ENCODE peak calls at places on chromosomes 6 and 20, in nine cellular contexts. K is activated naive CD4-positive, alpha-beta T cell; N is HFF-Myc; B is heart left ventricle; C is T-helper 1 cell; S is nucleus accumbens; E is lower leg skin; P is activated CD4-positive, alpha-beta T cell treated with anti-CD3 and anti-CD28 coated beads, Interleukin-2, amount 10 ng/mL, durations not matched to agents 7 days and 5 days; Q is NCI-H1105. L is an unnamed sample.

GRCh38 chr6:21935561-21936028 is 342.0 kb downstream of the SOX4 start:
- DNase-seq in S (no peak), N (no peak), B (no peak), Q (no peak), C (no peak), P (peak; percentile 43), K (no peak), E (no peak), L (peak; percentile 84)

GRCh38 chr6:89536230-89536629 is 102.3 kb downstream of the LYRM2 start:
- DNase-seq in C (no peak), K (no peak), Q (no peak), S (no peak), P (no peak), N (peak; percentile 37), B (no peak), E (no peak), L (peak; percentile 8)

GRCh38 chr6:108966855-108967755 is 118.9 kb downstream of the ARMC2 start:
- DNase-seq in S (no peak), B (peak; percentile 72), P (no peak), K (no peak), N (no peak), Q (no peak), C (no peak), E (no peak), L (peak; percentile 46)

GRCh38 chr6:20673458-20673857 is 139.2 kb downstream of the CDKAL1 start:
- DNase-seq in B (no peak), E (no peak), C (no peak), N (no peak), S (no peak), P (no peak), K (no peak), Q (no peak), L (no peak)

GRCh38 chr6:12066297-12066696 is 54.2 kb downstream of the HIVEP1 start:
- DNase-seq in S (no peak), N (no peak), P (no peak), K (no peak), E (no peak), B (no peak), C (no peak), Q (no peak), L (no peak)

GRCh38 chr6:44470106-44470446 is 82.6 kb downstream of the CDC5L start:
- DNase-seq in N (no peak), B (no peak), K (no peak), C (no peak), P (no peak), Q (peak; percentile 99), E (peak; percentile 82), S (no peak), L (no peak)

GRCh38 chr6:2448826-2449571 is 203.6 kb upstream of the GMDS start:
- DNase-seq in C (no peak), K (no peak), B (no peak), E (no peak), P (peak; percentile 16), S (no peak), N (peak; percentile 87), Q (peak; percentile 85), L (peak; percentile 93)

GRCh38 chr6:12150812-12151432 is 138.8 kb downstream of the HIVEP1 start:
- DNase-seq in E (no peak), K (no peak), P (peak; percentile 47), B (no peak), N (no peak), Q (no peak), C (no peak), S (no peak), L (peak; percentile 55)

GRCh38 chr6:163679012-163679660 is 264.6 kb downstream of the QKI start:
- DNase-seq in Q (no peak), P (no peak), S (no peak), N (no peak), E (no peak), C (no peak), K (no peak), B (no peak), L (no peak)

GRCh38 chr6:44177691-44178423 is 19.2 kb downstream of the CAPN11 start:
- DNase-seq in N (no peak), E (no peak), Q (no peak), B (peak; percentile 76), P (no peak), S (no peak), K (no peak), C (no peak), L (no peak)

GRCh38 chr6:48426636-48427035 is 315.6 kb upstream of the PTCHD4 start:
- DNase-seq in Q (no peak), E (no peak), S (no peak), C (no peak), B (no peak), P (no peak), N (peak; percentile 46), K (no peak), L (peak; percentile 30)

GRCh38 chr20:47031028-47031427 is 136.4 kb downstream of the EYA2 start:
- DNase-seq in N (no peak), B (no peak), S (no peak), Q (no peak), K (no peak), P (no peak), C (no peak), E (no peak), L (no peak)

GRCh38 chr20:58665606-58666005 is 14.5 kb downstream of the STX16 start:
- DNase-seq in K (no peak), P (no peak), Q (no peak), B (no peak), S (no peak), N (no peak), E (no peak), C (no peak), L (no peak)

GRCh38 chr6:142543576-142543975 is 241.8 kb downstream of the ADGRG6 start:
- DNase-seq in N (no peak), B (no peak), S (no peak), E (no peak), Q (no peak), P (no peak), C (no peak), K (no peak), L (no peak)

GRCh38 chr20:39800111-39800510 is 838.0 kb downstream of the DHX35 start:
- DNase-seq in B (no peak), E (no peak), K (no peak), Q (no peak), N (no peak), P (no peak), S (no peak), C (no peak), L (no peak)

GRCh38 chr6:40627316-40627715 is 40.2 kb upstream of the LRFN2 start:
- DNase-seq in K (no peak), N (no peak), Q (no peak), P (no peak), E (peak; percentile 79), C (no peak), B (no peak), S (no peak), L (peak; percentile 9)

GRCh38 chr6:166381733-166382499 is 824 bp downstream of the MPC1 start:
- DNase-seq in C (peak; percentile 24), Q (peak; percentile 85), S (peak; percentile 27), E (peak; percentile 94), B (peak; percentile 84), P (peak; percentile 73), N (no peak), K (peak; percentile 55), L (peak; percentile 52)

GRCh38 chr6:1461207-1461606 is 71.8 kb downstream of the FOXF2 start:
- DNase-seq in N (no peak), C (no peak), Q (no peak), B (no peak), P (no peak), S (no peak), E (no peak), K (no peak), L (no peak)

GRCh38 chr6:147055821-147056392 is 148.3 kb upstream of the STXBP5 start:
- DNase-seq in C (no peak), B (no peak), P (no peak), K (no peak), E (no peak), S (no peak), N (no peak), Q (no peak), L (no peak)

GRCh38 chr6:157684620-157685299 is 138.3 kb upstream of the SNX9 start:
- DNase-seq in Q (no peak), C (no peak), B (no peak), E (peak; percentile 63), S (no peak), N (no peak), P (no peak), K (no peak), L (no peak)

GRCh38 chr20:32737371-32738223 is 5.7 kb downstream of the COMMD7 start:
- DNase-seq in E (no peak), K (no peak), S (no peak), N (peak; percentile 44), B (no peak), Q (no peak), P (peak; percentile 58), C (no peak), L (peak; percentile 22)

GRCh38 chr6:36285187-36285612 is 15.3 kb downstream of the PNPLA1 start:
- DNase-seq in B (no peak), E (no peak), Q (no peak), K (no peak), N (no peak), S (no peak), P (no peak), C (no peak), L (no peak)

GRCh38 chr6:139582956-139583355 is 208.5 kb upstream of the CITED2 start:
- DNase-seq in N (no peak), P (no peak), K (no peak), E (no peak), Q (no peak), S (no peak), C (no peak), B (no peak), L (no peak)

GRCh38 chr6:12608016-12608860 is 108.3 kb upstream of the PHACTR1 start:
- DNase-seq in S (no peak), N (no peak), P (no peak), K (no peak), B (no peak), E (no peak), Q (no peak), C (no peak), L (no peak)

GRCh38 chr6:111871725-111872520 is 1.3 kb downstream of the FYN start:
- DNase-seq in E (no peak), Q (peak; percentile 55), B (peak; percentile 64), P (peak; percentile 47), C (no peak), S (peak; percentile 57), N (no peak), K (no peak), L (peak; percentile 81)

GRCh38 chr6:159961523-159961922 is 7.4 kb upstream of the IGF2R start:
- DNase-seq in N (no peak), E (no peak), B (no peak), P (no peak), C (no peak), Q (no peak), S (no peak), K (no peak), L (no peak)

GRCh38 chr6:87706187-87706966 is 4.3 kb upstream of the AKIRIN2 start:
- DNase-seq in C (no peak), Q (no peak), P (no peak), N (no peak), S (no peak), E (no peak), K (no peak), B (no peak), L (no peak)

GRCh38 chr6:158283304-158284005 is 28.8 kb upstream of the TULP4 start:
- DNase-seq in C (no peak), P (peak; percentile 25), S (no peak), E (peak; percentile 78), K (no peak), N (no peak), B (no peak), Q (no peak), L (peak; percentile 21)

GRCh38 chr6:73657201-73657600 is 3.4 kb upstream of the SLC17A5 start:
- DNase-seq in C (no peak), Q (no peak), S (no peak), E (no peak), N (no peak), P (no peak), K (no peak), B (no peak), L (no peak)

GRCh38 chr6:132388291-132388690 is 13.0 kb downstream of the MOXD1 start:
- DNase-seq in C (no peak), B (no peak), Q (no peak), K (no peak), E (no peak), P (no peak), N (no peak), S (no peak), L (no peak)

GRCh38 chr6:2434911-2435310 is 189.5 kb upstream of the GMDS start:
- DNase-seq in C (no peak), S (no peak), P (no peak), Q (no peak), B (no peak), N (no peak), E (no peak), K (no peak), L (no peak)